ENCODE peak calls at places on chromosomes 5 and 9, in ten cellular contexts. K is cardiac muscle cell; S is left lung; T is CD8-positive, alpha-beta T cell; N is keratinocyte; M is CD4-positive, alpha-beta memory T cell; U is neural progenitor cell; H is colonic mucosa; F is GM12878; J is bronchial epithelial cell. R is an unnamed sample.
A peak's percentile ranks its signal among the peaks of the same experiment; 100 is the strongest.

GRCh38 chr5:150613991-150614650 is 26.3 kb upstream of the SYNPO start:
- DNase-seq in K (no peak), S (no peak), T (no peak), N (no peak), M (no peak), U (no peak), H (no peak), F (no peak), J (no peak), R (no peak)

GRCh38 chr5:76714771-76715483 is 999 bp upstream of the F2R start:
- DNase-seq in K (peak; percentile 33), S (no peak), T (no peak), N (no peak), M (peak; percentile 5), U (peak; percentile 60), H (peak; percentile 29), F (no peak), J (no peak), R (peak; percentile 37)

GRCh38 chr5:108380531-108381021 is 1.3 kb downstream of the FBXL17 start:
- DNase-seq in K (peak; percentile 81), S (peak; percentile 53), T (no peak), N (no peak), M (peak; percentile 31), U (peak; percentile 75), H (peak; percentile 51), F (peak; percentile 43), J (no peak), R (peak; percentile 74)

GRCh38 chr5:86679529-86679928 is 61.8 kb downstream of the COX7C start:
- DNase-seq in K (peak; percentile 53), S (no peak), T (no peak), N (no peak), M (peak; percentile 28), U (peak; percentile 50), H (peak; percentile 18), F (no peak), J (peak; percentile 63), R (peak; percentile 9)

GRCh38 chr5:130514984-130515690 is 610.9 kb downstream of the CHSY3 start:
- DNase-seq in K (no peak), S (no peak), T (no peak), N (peak; percentile 67), M (no peak), U (no peak), H (no peak), F (no peak), J (peak; percentile 94), R (no peak)

GRCh38 chr9:134488251-134488900 is 153.2 kb upstream of the COL5A1 start:
- DNase-seq in K (no peak), S (no peak), T (no peak), N (no peak), M (no peak), U (no peak), H (no peak), F (no peak), J (no peak), R (no peak)

GRCh38 chr5:84213861-84214260 is 170.8 kb downstream of the EDIL3 start:
- DNase-seq in K (no peak), S (no peak), T (no peak), N (no peak), M (no peak), U (no peak), H (no peak), F (no peak), J (no peak), R (no peak)

GRCh38 chr5:5298068-5298633 is 124.3 kb upstream of the ICE1 start:
- DNase-seq in K (no peak), S (no peak), T (no peak), N (no peak), M (no peak), U (no peak), H (no peak), F (no peak), J (no peak), R (no peak)

GRCh38 chr9:15553528-15553898 is 670 bp downstream of the CCDC171 start:
- DNase-seq in K (no peak), S (no peak), T (no peak), N (no peak), M (no peak), U (no peak), H (no peak), F (no peak), J (no peak), R (no peak)

GRCh38 chr5:66830636-66831035 is 234.4 kb downstream of the MAST4 start:
- DNase-seq in K (no peak), S (no peak), T (no peak), N (no peak), M (no peak), U (no peak), H (no peak), F (no peak), J (peak; percentile 79), R (no peak)

GRCh38 chr5:14720236-14720923 is 55.9 kb downstream of the OTULIN start:
- DNase-seq in K (no peak), S (no peak), T (no peak), N (no peak), M (no peak), U (no peak), H (no peak), F (no peak), J (peak; percentile 48), R (no peak)

GRCh38 chr9:74366111-74366510 is 131.0 kb upstream of the RORB start:
- DNase-seq in K (no peak), S (no peak), T (no peak), N (no peak), M (no peak), U (no peak), H (no peak), F (no peak), J (no peak), R (no peak)
- H3K36me3 ChIP-seq in K (no peaks in the 10 kb centered on the region), S (no peaks in the 10 kb centered on the region), T (no peaks in the 10 kb centered on the region), N (no peaks in the 10 kb centered on the region), M (no peaks in the 10 kb centered on the region), U (no peaks in the 10 kb centered on the region), H (no peaks in the 10 kb centered on the region), F (no peaks in the 10 kb centered on the region), J (no peaks in the 10 kb centered on the region), R (no peaks in the 10 kb centered on the region)

GRCh38 chr9:98219364-98219716 is 26.9 kb upstream of the CORO2A start:
- DNase-seq in K (no peak), S (no peak), T (no peak), N (no peak), M (no peak), U (no peak), H (no peak), F (no peak), J (peak; percentile 93), R (no peak)

GRCh38 chr9:98219794-98220370 is 27.4 kb upstream of the CORO2A start:
- DNase-seq in K (no peak), S (peak; percentile 36), T (no peak), N (no peak), M (no peak), U (no peak), H (no peak), F (no peak), J (no peak), R (no peak)

GRCh38 chr9:98220911-98221310 is 28.5 kb upstream of the CORO2A start:
- DNase-seq in K (no peak), S (no peak), T (no peak), N (no peak), M (no peak), U (no peak), H (no peak), F (no peak), J (no peak), R (no peak)

GRCh38 chr9:98217255-98217654 is 24.8 kb upstream of the CORO2A start:
- DNase-seq in K (no peak), S (no peak), T (no peak), N (no peak), M (no peak), U (no peak), H (no peak), F (no peak), J (no peak), R (no peak)

GRCh38 chr9:98218562-98219363 is 26.3 kb upstream of the CORO2A start:
- DNase-seq in K (no peak), S (no peak), T (no peak), N (no peak), M (no peak), U (no peak), H (no peak), F (no peak), J (peak; percentile 47), R (no peak)
- H3K36me3 ChIP-seq in K (no peaks in the 10 kb centered on the region), S (peaks cover 96% of the 10 kb centered on the region), T (no peaks in the 10 kb centered on the region), N (peaks cover 48% of the 10 kb centered on the region), M (no peaks in the 10 kb centered on the region), U (no peaks in the 10 kb centered on the region), H (peaks cover 4% of the 10 kb centered on the region), F (no peaks in the 10 kb centered on the region), J (peaks cover 51% of the 10 kb centered on the region), R (no peaks in the 10 kb centered on the region)

GRCh38 chr5:151684690-151685361 is 1.9 kb downstream of the SPARC start:
- DNase-seq in K (peak; percentile 61), S (no peak), T (no peak), N (peak; percentile 78), M (no peak), U (peak; percentile 72), H (peak; percentile 34), F (no peak), J (peak; percentile 70), R (peak; percentile 81)
- H3K36me3 ChIP-seq in K (no peaks in the 10 kb centered on the region), S (no peaks in the 10 kb centered on the region), T (no peaks in the 10 kb centered on the region), N (peaks cover 1% of the 10 kb centered on the region), M (no peaks in the 10 kb centered on the region), U (no peaks in the 10 kb centered on the region), H (no peaks in the 10 kb centered on the region), F (no peaks in the 10 kb centered on the region), J (peaks cover 1% of the 10 kb centered on the region), R (no peaks in the 10 kb centered on the region)

GRCh38 chr5:52995914-52996313 is 6.8 kb downstream of the ITGA2 start:
- DNase-seq in K (no peak), S (no peak), T (no peak), N (no peak), M (no peak), U (no peak), H (no peak), F (no peak), J (no peak), R (no peak)

GRCh38 chr5:52995095-52995494 is 5.9 kb downstream of the ITGA2 start:
- DNase-seq in K (no peak), S (no peak), T (no peak), N (no peak), M (no peak), U (no peak), H (no peak), F (no peak), J (no peak), R (no peak)

GRCh38 chr5:52993367-52993766 is 4.2 kb downstream of the ITGA2 start:
- DNase-seq in K (no peak), S (no peak), T (no peak), N (no peak), M (no peak), U (no peak), H (no peak), F (no peak), J (no peak), R (no peak)

GRCh38 chr5:52996966-52997365 is 7.8 kb downstream of the ITGA2 start:
- DNase-seq in K (no peak), S (no peak), T (no peak), N (no peak), M (no peak), U (no peak), H (no peak), F (no peak), J (peak; percentile 65), R (no peak)

DNA sequence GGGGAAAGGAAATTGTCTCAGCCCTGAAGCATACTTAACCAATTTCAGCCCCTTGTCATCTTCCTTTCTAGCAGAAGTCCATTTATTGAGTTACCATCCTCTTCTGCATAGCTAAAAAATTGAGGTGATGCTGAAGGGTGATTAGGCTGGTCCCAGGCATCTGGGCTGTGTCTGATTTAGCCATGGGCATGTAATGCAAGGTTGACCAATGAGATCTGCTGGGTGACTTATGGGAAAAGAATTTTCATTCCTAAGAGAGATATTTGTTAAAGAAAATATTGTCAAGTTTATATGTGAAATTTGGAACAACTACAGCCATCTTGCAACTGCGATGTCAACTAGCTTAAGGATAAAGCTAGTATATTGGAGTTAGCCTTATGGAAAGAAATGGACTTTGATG is 5.1 kb downstream of the ITGA2 start:
- DNase-seq in K (no peak), S (no peak), T (no peak), N (no peak), M (no peak), U (no peak), H (no peak), F (no peak), J (no peak), R (no peak)
- H3K36me3 ChIP-seq in K (no peaks in the 10 kb centered on the region), S (no peaks in the 10 kb centered on the region), T (no peaks in the 10 kb centered on the region), N (peaks cover 11% of the 10 kb centered on the region), M (no peaks in the 10 kb centered on the region), U (no peaks in the 10 kb centered on the region), H (no peaks in the 10 kb centered on the region), F (no peaks in the 10 kb centered on the region), J (peaks cover 2% of the 10 kb centered on the region), R (no peaks in the 10 kb centered on the region)

R was measured in HAP-1.